ENCODE peak calls at places on chromosomes 1 and 21, in five cellular contexts. One of them, this sample, is unnamed.

GRCh38 chr1:66231162-66232077 is 302.5 kb upstream of the SGIP1 start:
- DNase-seq in ureter: no peak
- DNase-seq in RPMI7951: peak
- DNase-seq in activated CD8-positive, alpha-beta memory T cell treated with anti-CD3 and anti-CD28 coated beads for 48 hours: no peak
- DNase-seq in upper lobe of left lung: no peak
- DNase-seq in this sample: no peak

GRCh38 chr1:6287431-6287886 is 26.6 kb upstream of the GPR153 start:
- DNase-seq in ureter: no peak
- DNase-seq in RPMI7951: no peak
- DNase-seq in activated CD8-positive, alpha-beta memory T cell treated with anti-CD3 and anti-CD28 coated beads for 48 hours: no peak
- DNase-seq in upper lobe of left lung: no peak
- DNase-seq in this sample: no peak

GRCh38 chr1:243495442-243496172 is 239.8 kb downstream of the SDCCAG8 start:
- DNase-seq in ureter: peak
- DNase-seq in RPMI7951: no peak
- DNase-seq in activated CD8-positive, alpha-beta memory T cell treated with anti-CD3 and anti-CD28 coated beads for 48 hours: no peak
- DNase-seq in upper lobe of left lung: peak
- DNase-seq in this sample: no peak

GRCh38 chr1:245929224-245929623 is 577.9 kb downstream of the SMYD3 start:
- DNase-seq in ureter: no peak
- DNase-seq in RPMI7951: no peak
- DNase-seq in activated CD8-positive, alpha-beta memory T cell treated with anti-CD3 and anti-CD28 coated beads for 48 hours: no peak
- DNase-seq in upper lobe of left lung: no peak
- DNase-seq in this sample: no peak

GRCh38 chr21:16358021-16358420 is 628.2 kb downstream of the USP25 start:
- DNase-seq in ureter: no peak
- DNase-seq in RPMI7951: no peak
- DNase-seq in activated CD8-positive, alpha-beta memory T cell treated with anti-CD3 and anti-CD28 coated beads for 48 hours: no peak
- DNase-seq in upper lobe of left lung: no peak
- DNase-seq in this sample: no peak

GRCh38 chr1:147504801-147505303 is 36.4 kb upstream of the BCL9 start:
- DNase-seq in ureter: no peak
- DNase-seq in RPMI7951: peak
- DNase-seq in activated CD8-positive, alpha-beta memory T cell treated with anti-CD3 and anti-CD28 coated beads for 48 hours: no peak
- DNase-seq in upper lobe of left lung: no peak
- DNase-seq in this sample: peak

GRCh38 chr1:18712254-18712605 is 81.6 kb downstream of the PAX7 start:
- DNase-seq in ureter: no peak
- DNase-seq in RPMI7951: no peak
- DNase-seq in activated CD8-positive, alpha-beta memory T cell treated with anti-CD3 and anti-CD28 coated beads for 48 hours: no peak
- DNase-seq in upper lobe of left lung: no peak
- DNase-seq in this sample: no peak

GRCh38 chr1:34101151-34101550 is 63.9 kb downstream of the CSMD2 start:
- DNase-seq in ureter: no peak
- DNase-seq in RPMI7951: peak
- DNase-seq in activated CD8-positive, alpha-beta memory T cell treated with anti-CD3 and anti-CD28 coated beads for 48 hours: no peak
- DNase-seq in upper lobe of left lung: no peak
- DNase-seq in this sample: no peak

GRCh38 chr21:46050651-46051378 is 47.1 kb upstream of the COL6A2 start:
- DNase-seq in ureter: peak
- DNase-seq in RPMI7951: no peak
- DNase-seq in activated CD8-positive, alpha-beta memory T cell treated with anti-CD3 and anti-CD28 coated beads for 48 hours: no peak
- DNase-seq in upper lobe of left lung: peak
- DNase-seq in this sample: no peak

GRCh38 chr21:35963920-35964451 is 96.3 kb downstream of the SETD4 start:
- DNase-seq in ureter: no peak
- DNase-seq in RPMI7951: peak
- DNase-seq in activated CD8-positive, alpha-beta memory T cell treated with anti-CD3 and anti-CD28 coated beads for 48 hours: no peak
- DNase-seq in upper lobe of left lung: no peak
- DNase-seq in this sample: no peak

This sample was measured in left kidney.